ENCODE peak calls at places on chromosomes 16 and 17, in nine cellular contexts. One of them, this sample, is unnamed.

GRCh38 chr16:86931410-86931941 is 353.1 kb downstream of the FOXL1 start:
- DNase-seq in MM.1S: no peak
- DNase-seq in neural progenitor cell: no peak
- DNase-seq in GM23338: peak
- DNase-seq in PC-3: peak
- DNase-seq in hepatocyte: peak
- DNase-seq in HCT116: no peak
- DNase-seq in SK-N-SH: no peak
- DNase-seq in GM23248: peak
- DNase-seq in this sample: no peak

GRCh38 chr17:73586921-73587680 is 57.1 kb downstream of the SDK2 start:
- DNase-seq in MM.1S: peak
- DNase-seq in neural progenitor cell: no peak
- DNase-seq in GM23338: no peak
- DNase-seq in PC-3: peak
- DNase-seq in hepatocyte: peak
- DNase-seq in HCT116: peak
- DNase-seq in SK-N-SH: peak
- DNase-seq in GM23248: peak
- DNase-seq in this sample: peak

GRCh38 chr16:62190426-62190825 is 154.2 kb upstream of the CDH8 start:
- DNase-seq in MM.1S: peak
- DNase-seq in neural progenitor cell: peak
- DNase-seq in GM23338: peak
- DNase-seq in PC-3: peak
- DNase-seq in hepatocyte: peak
- DNase-seq in HCT116: no peak
- DNase-seq in SK-N-SH: peak
- DNase-seq in GM23248: peak
- DNase-seq in this sample: peak

GRCh38 chr17:29005936-29006438 is at the start of gene SEZ6:
- DNase-seq in MM.1S: peak
- DNase-seq in neural progenitor cell: peak
- DNase-seq in GM23338: peak
- DNase-seq in PC-3: peak
- DNase-seq in hepatocyte: peak
- DNase-seq in HCT116: peak
- DNase-seq in SK-N-SH: peak
- DNase-seq in GM23248: peak
- DNase-seq in this sample: peak

GRCh38 chr16:69157189-69157588 is 24.7 kb downstream of the UTP4 start:
- DNase-seq in MM.1S: no peak
- DNase-seq in neural progenitor cell: no peak
- DNase-seq in GM23338: no peak
- DNase-seq in PC-3: no peak
- DNase-seq in hepatocyte: no peak
- DNase-seq in HCT116: no peak
- DNase-seq in SK-N-SH: no peak
- DNase-seq in GM23248: no peak
- DNase-seq in this sample: no peak

GRCh38 chr17:73360961-73361761 is 49.4 kb upstream of the CDC42EP4 start:
- DNase-seq in MM.1S: no peak
- DNase-seq in neural progenitor cell: peak
- DNase-seq in GM23338: peak
- DNase-seq in PC-3: no peak
- DNase-seq in hepatocyte: no peak
- DNase-seq in HCT116: no peak
- DNase-seq in SK-N-SH: no peak
- DNase-seq in GM23248: no peak
- DNase-seq in this sample: no peak

GRCh38 chr16:3716831-3717234 is 491 bp downstream of the TRAP1 start:
- DNase-seq in MM.1S: peak
- DNase-seq in neural progenitor cell: peak
- DNase-seq in GM23338: peak
- DNase-seq in PC-3: peak
- DNase-seq in hepatocyte: peak
- DNase-seq in HCT116: no peak
- DNase-seq in SK-N-SH: peak
- DNase-seq in GM23248: peak
- DNase-seq in this sample: peak

GRCh38 chr16:57304169-57305061 is 19.9 kb upstream of the PLLP start:
- DNase-seq in MM.1S: no peak
- DNase-seq in neural progenitor cell: no peak
- DNase-seq in GM23338: no peak
- DNase-seq in PC-3: peak
- DNase-seq in hepatocyte: peak
- DNase-seq in HCT116: no peak
- DNase-seq in SK-N-SH: no peak
- DNase-seq in GM23248: peak
- DNase-seq in this sample: no peak

GRCh38 chr17:38509772-38510423 is 81.6 kb downstream of the ARHGAP23 start:
- DNase-seq in MM.1S: no peak
- DNase-seq in neural progenitor cell: no peak
- DNase-seq in GM23338: peak
- DNase-seq in PC-3: no peak
- DNase-seq in hepatocyte: peak
- DNase-seq in HCT116: no peak
- DNase-seq in SK-N-SH: no peak
- DNase-seq in GM23248: no peak
- DNase-seq in this sample: no peak
- TF ChIP-seq EZH2phosphoT487 in MM.1S: no peak
- TF ChIP-seq EZH2phosphoT487 in neural progenitor cell: no peak
- TF ChIP-seq EZH2phosphoT487 in GM23338: no peak
- TF ChIP-seq EZH2phosphoT487 in PC-3: no peak
- TF ChIP-seq EZH2phosphoT487 in hepatocyte: no peak
- TF ChIP-seq EZH2phosphoT487 in HCT116: no peak
- TF ChIP-seq EZH2phosphoT487 in SK-N-SH: no peak
- TF ChIP-seq EZH2phosphoT487 in GM23248: no peak
- TF ChIP-seq EZH2phosphoT487 in this sample: no peak

DNA sequence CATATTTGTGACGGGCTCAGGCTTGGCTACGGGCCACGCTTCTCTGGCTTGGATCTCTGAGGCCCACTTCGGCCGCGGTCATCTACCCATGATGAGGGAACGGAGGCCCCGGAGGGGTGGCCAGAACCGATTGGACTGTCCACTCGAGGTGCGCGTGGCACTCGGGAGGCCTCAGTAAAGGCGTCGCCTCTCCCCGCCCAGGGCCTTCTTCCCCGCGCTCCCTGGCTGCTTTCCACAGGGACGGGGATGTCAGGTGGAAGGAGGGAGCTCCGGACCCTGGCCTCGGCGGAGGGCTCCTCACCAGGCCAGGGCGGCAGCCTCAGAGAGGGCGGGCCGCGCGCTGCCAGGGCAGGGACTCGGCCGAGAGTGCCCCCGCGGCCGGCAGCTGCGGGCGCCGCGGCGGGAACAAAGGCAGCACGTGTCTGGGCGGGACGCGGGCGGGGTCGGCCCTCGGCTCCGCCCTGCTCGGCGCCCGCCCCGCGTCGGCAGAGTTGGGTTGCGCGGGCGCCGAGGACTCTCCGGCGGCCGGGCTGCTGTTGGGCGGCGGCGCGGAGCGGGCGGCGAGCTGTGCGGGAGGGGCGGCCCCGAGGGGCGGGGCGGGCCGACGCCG is 597 bp upstream of the CDK5R1 start:
- DNase-seq in MM.1S: peak
- DNase-seq in neural progenitor cell: peak
- DNase-seq in GM23338: peak
- DNase-seq in PC-3: peak
- DNase-seq in hepatocyte: peak
- DNase-seq in HCT116: peak
- DNase-seq in SK-N-SH: peak
- DNase-seq in GM23248: peak
- DNase-seq in this sample: peak
- H3K4me3 ChIP-seq in MM.1S: peak
- H3K4me3 ChIP-seq in neural progenitor cell: peak
- H3K4me3 ChIP-seq in GM23338: peak
- H3K4me3 ChIP-seq in PC-3: peak
- H3K4me3 ChIP-seq in hepatocyte: peak
- H3K4me3 ChIP-seq in HCT116: peak
- H3K4me3 ChIP-seq in SK-N-SH: peak
- H3K4me3 ChIP-seq in GM23248: peak
- H3K4me3 ChIP-seq in this sample: peak

GRCh38 chr16:27474041-27474440 is 72.1 kb downstream of the IL21R start:
- DNase-seq in MM.1S: no peak
- DNase-seq in neural progenitor cell: no peak
- DNase-seq in GM23338: no peak
- DNase-seq in PC-3: no peak
- DNase-seq in hepatocyte: no peak
- DNase-seq in HCT116: no peak
- DNase-seq in SK-N-SH: no peak
- DNase-seq in GM23248: no peak
- DNase-seq in this sample: no peak

GRCh38 chr16:27476240-27476639 is 73.5 kb downstream of the GTF3C1 start:
- DNase-seq in MM.1S: no peak
- DNase-seq in neural progenitor cell: no peak
- DNase-seq in GM23338: no peak
- DNase-seq in PC-3: no peak
- DNase-seq in hepatocyte: no peak
- DNase-seq in HCT116: no peak
- DNase-seq in SK-N-SH: no peak
- DNase-seq in GM23248: no peak
- DNase-seq in this sample: no peak

GRCh38 chr16:27473101-27473900 is 71.3 kb downstream of the IL21R start:
- DNase-seq in MM.1S: no peak
- DNase-seq in neural progenitor cell: no peak
- DNase-seq in GM23338: no peak
- DNase-seq in PC-3: no peak
- DNase-seq in hepatocyte: no peak
- DNase-seq in HCT116: no peak
- DNase-seq in SK-N-SH: no peak
- DNase-seq in GM23248: no peak
- DNase-seq in this sample: no peak

GRCh38 chr16:27474921-27475320 is 72.9 kb downstream of the IL21R start:
- DNase-seq in MM.1S: no peak
- DNase-seq in neural progenitor cell: no peak
- DNase-seq in GM23338: no peak
- DNase-seq in PC-3: no peak
- DNase-seq in hepatocyte: no peak
- DNase-seq in HCT116: no peak
- DNase-seq in SK-N-SH: no peak
- DNase-seq in GM23248: no peak
- DNase-seq in this sample: no peak

DNA sequence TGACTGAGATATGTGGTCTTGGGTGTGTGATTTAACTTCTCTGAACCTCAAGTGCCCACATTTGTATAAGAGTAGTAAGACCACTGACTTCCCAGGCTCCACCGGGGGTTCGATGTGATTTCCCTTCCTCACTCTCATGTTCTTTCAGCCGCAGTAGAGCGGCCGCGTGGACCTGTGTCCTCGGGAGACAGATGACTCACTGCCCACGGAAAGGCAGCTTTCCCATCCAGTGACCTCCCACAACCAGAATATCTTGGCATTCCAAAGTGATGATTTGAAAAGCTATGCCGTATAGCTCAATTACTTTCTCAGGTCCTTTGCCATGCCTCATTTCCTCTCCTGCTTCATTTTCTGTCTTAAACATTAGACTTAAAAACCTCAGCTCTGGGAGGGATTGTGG is 73.6 kb downstream of the IL21R start:
- DNase-seq in MM.1S: no peak
- DNase-seq in neural progenitor cell: no peak
- DNase-seq in GM23338: no peak
- DNase-seq in PC-3: peak
- DNase-seq in hepatocyte: no peak
- DNase-seq in HCT116: no peak
- DNase-seq in SK-N-SH: no peak
- DNase-seq in GM23248: peak
- DNase-seq in this sample: no peak
- TF ChIP-seq EZH2phosphoT487 in MM.1S: no peak
- TF ChIP-seq EZH2phosphoT487 in neural progenitor cell: no peak
- TF ChIP-seq EZH2phosphoT487 in GM23338: no peak
- TF ChIP-seq EZH2phosphoT487 in PC-3: no peak
- TF ChIP-seq EZH2phosphoT487 in hepatocyte: no peak
- TF ChIP-seq EZH2phosphoT487 in HCT116: no peak
- TF ChIP-seq EZH2phosphoT487 in SK-N-SH: no peak
- TF ChIP-seq EZH2phosphoT487 in GM23248: no peak
- TF ChIP-seq EZH2phosphoT487 in this sample: no peak

GRCh38 chr16:31528726-31529397 is 1.2 kb downstream of the AHSP start:
- DNase-seq in MM.1S: no peak
- DNase-seq in neural progenitor cell: no peak
- DNase-seq in GM23338: peak
- DNase-seq in PC-3: no peak
- DNase-seq in hepatocyte: peak
- DNase-seq in HCT116: no peak
- DNase-seq in SK-N-SH: no peak
- DNase-seq in GM23248: peak
- DNase-seq in this sample: no peak

GRCh38 chr16:31530405-31530804 is 2.7 kb downstream of the AHSP start:
- DNase-seq in MM.1S: no peak
- DNase-seq in neural progenitor cell: no peak
- DNase-seq in GM23338: no peak
- DNase-seq in PC-3: no peak
- DNase-seq in hepatocyte: no peak
- DNase-seq in HCT116: no peak
- DNase-seq in SK-N-SH: no peak
- DNase-seq in GM23248: no peak
- DNase-seq in this sample: no peak

GRCh38 chr16:31531096-31531495 is 3.4 kb downstream of the AHSP start:
- DNase-seq in MM.1S: no peak
- DNase-seq in neural progenitor cell: no peak
- DNase-seq in GM23338: no peak
- DNase-seq in PC-3: no peak
- DNase-seq in hepatocyte: no peak
- DNase-seq in HCT116: no peak
- DNase-seq in SK-N-SH: no peak
- DNase-seq in GM23248: no peak
- DNase-seq in this sample: no peak

GRCh38 chr16:31527617-31528287 is at the start of gene AHSP:
- DNase-seq in MM.1S: no peak
- DNase-seq in neural progenitor cell: no peak
- DNase-seq in GM23338: peak
- DNase-seq in PC-3: no peak
- DNase-seq in hepatocyte: no peak
- DNase-seq in HCT116: no peak
- DNase-seq in SK-N-SH: no peak
- DNase-seq in GM23248: no peak
- DNase-seq in this sample: no peak

DNA sequence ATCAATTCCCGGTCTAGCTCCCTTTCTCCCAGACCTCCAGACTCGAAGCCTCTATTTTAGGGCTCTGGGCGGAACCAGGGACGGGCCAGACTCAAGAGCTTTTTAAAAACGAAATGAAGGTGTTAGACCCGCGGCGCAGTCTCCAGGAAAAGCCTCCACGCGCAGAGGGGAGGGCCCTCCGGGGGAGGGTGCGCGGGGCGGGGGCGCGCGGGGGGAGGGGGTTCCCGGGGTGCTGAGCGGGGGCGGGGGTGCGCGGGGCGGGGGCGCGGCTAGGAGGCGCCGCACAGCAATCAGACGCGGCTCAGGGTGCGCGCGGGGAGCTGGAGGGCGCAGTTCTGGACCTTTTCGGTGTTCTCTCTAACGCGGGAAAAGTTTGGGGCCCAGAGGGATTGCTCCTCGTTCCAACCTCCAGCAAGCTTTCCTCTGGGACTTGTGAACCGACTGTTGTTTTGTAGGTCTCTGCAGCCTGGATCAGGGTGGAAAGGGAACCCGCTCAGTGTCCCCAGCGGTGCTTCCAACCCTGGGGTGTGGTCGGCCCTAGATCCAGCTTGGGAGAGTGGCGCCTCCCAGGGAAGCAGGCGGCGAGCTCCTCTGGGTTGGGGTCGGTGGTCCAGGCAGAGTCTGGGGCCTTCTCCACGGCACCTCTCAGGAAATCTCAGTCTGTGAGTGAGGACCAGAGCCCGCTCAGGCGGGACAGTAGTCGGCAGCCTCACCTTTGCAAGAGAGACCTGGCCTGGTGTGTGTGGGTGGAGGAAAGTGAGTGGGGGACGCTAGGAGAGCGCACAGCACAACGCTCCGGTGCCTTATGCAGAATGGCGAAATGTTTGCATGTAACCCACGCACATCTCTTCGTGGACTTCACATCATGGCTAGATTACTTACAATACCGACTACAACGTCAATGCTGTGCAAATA is 2.0 kb downstream of the AHSP start:
- DNase-seq in MM.1S: no peak
- DNase-seq in neural progenitor cell: peak
- DNase-seq in GM23338: peak
- DNase-seq in PC-3: no peak
- DNase-seq in hepatocyte: peak
- DNase-seq in HCT116: no peak
- DNase-seq in SK-N-SH: no peak
- DNase-seq in GM23248: peak
- DNase-seq in this sample: no peak
- H3K4me3 ChIP-seq in MM.1S: no peak
- H3K4me3 ChIP-seq in neural progenitor cell: peak
- H3K4me3 ChIP-seq in GM23338: peak
- H3K4me3 ChIP-seq in PC-3: no peak
- H3K4me3 ChIP-seq in hepatocyte: peak
- H3K4me3 ChIP-seq in HCT116: no peak
- H3K4me3 ChIP-seq in SK-N-SH: no peak
- H3K4me3 ChIP-seq in GM23248: peak
- H3K4me3 ChIP-seq in this sample: no peak

This sample was measured in OCI-LY7.